ENCODE peak calls at places on chromosomes 12 and 14, in four cellular contexts. D is T follicular helper cell, U is amygdala, T is astrocyte of the cerebellum. J is an unnamed sample.

GRCh38 chr12:65536876-65537661 is 258.6 kb downstream of the MSRB3 start:
- DNase-seq in D (no peak), U (no peak), T (peak; percentile 100), J (peak; percentile 88)

GRCh38 chr14:54174437-54174836 is 217.8 kb upstream of the BMP4 start:
- DNase-seq in D (no peak), U (no peak), T (no peak), J (no peak)

GRCh38 chr14:105093426-105094192 is 28.4 kb upstream of the GPR132 start:
- DNase-seq in D (peak; percentile 31), U (no peak), T (no peak), J (no peak)

GRCh38 chr12:120257041-120257821 is 8.3 kb downstream of the PXN start:
- DNase-seq in D (no peak), U (no peak), T (peak; percentile 93), J (peak; percentile 83)

GRCh38 chr12:27331927-27332324 is 710 bp upstream of the BMAL2 start:
- DNase-seq in D (no peak), U (no peak), T (no peak), J (no peak)

GRCh38 chr14:56659964-56660551 is 80.5 kb downstream of the TMEM260 start:
- DNase-seq in D (no peak), U (no peak), T (peak; percentile 35), J (no peak)

GRCh38 chr12:68451261-68452091 is 119.3 kb upstream of the MDM1 start:
- DNase-seq in D (no peak), U (peak; percentile 1), T (peak; percentile 87), J (no peak)

GRCh38 chr12:52216807-52217206 is 16.2 kb upstream of the KRT7 start:
- DNase-seq in D (no peak), U (no peak), T (no peak), J (no peak)

GRCh38 chr12:58341791-58342190 is 400.4 kb downstream of the ATP23 start:
- DNase-seq in D (no peak), U (no peak), T (peak; percentile 52), J (no peak)

GRCh38 chr12:508795-509194 is 49.1 kb downstream of the B4GALNT3 start:
- DNase-seq in D (no peak), U (no peak), T (no peak), J (no peak)

GRCh38 chr12:110314308-110314707 is 33.3 kb downstream of the ATP2A2 start:
- DNase-seq in D (no peak), U (no peak), T (no peak), J (no peak)

GRCh38 chr12:57609091-57609780 is 2.0 kb upstream of the ARHGEF25 start:
- DNase-seq in D (no peak), U (no peak), T (no peak), J (no peak)

GRCh38 chr12:114339626-114340025 is 66.3 kb downstream of the TBX5 start:
- DNase-seq in D (no peak), U (no peak), T (no peak), J (no peak)

GRCh38 chr14:68787235-68787727 is 5.6 kb downstream of the ZFP36L1 start:
- DNase-seq in D (no peak), U (no peak), T (no peak), J (no peak)

GRCh38 chr12:54984602-54985376 is at the start of gene TESPA1:
- DNase-seq in D (peak; percentile 79), U (no peak), T (no peak), J (no peak)